ENCODE peak calls at places on chromosome 22, in four cellular contexts. G is astrocyte of the spinal cord, E is AG04450, C is psoas muscle. M is an unnamed sample.

GRCh38 chr22:50730941-50731661 is 6.9 kb upstream of the ACR start:
- DNase-seq in G (no peak), C (peak), E (no peak), M (no peak)

GRCh38 chr22:46323126-46323525 is 12.4 kb upstream of the TRMU start:
- DNase-seq in C (no peak), G (no peak), E (no peak), M (no peak)

GRCh38 chr22:46726066-46726985 is 11.7 kb downstream of the CERK start:
- DNase-seq in C (no peak), G (peak), E (no peak), M (no peak)

GRCh38 chr22:17562906-17563870 is at the start of gene SLC25A18:
- DNase-seq in G (no peak), C (peak), E (no peak), M (no peak)

GRCh38 chr22:48492371-48493320 is 1335.0 kb downstream of the BRD1 start:
- DNase-seq in C (peak), E (peak), G (peak), M (peak)

GRCh38 chr22:40397436-40397835 is 27.0 kb downstream of the SGSM3 start:
- DNase-seq in C (no peak), G (peak), E (no peak), M (no peak)

GRCh38 chr22:37739000-37739399 is 42.2 kb downstream of the TRIOBP start:
- DNase-seq in C (peak), G (no peak), E (peak), M (no peak)

GRCh38 chr22:32522237-32522636 is 47.6 kb downstream of the FBXO7 start:
- DNase-seq in E (no peak), C (no peak), G (no peak), M (no peak)

GRCh38 chr22:42924436-42924835 is 67.4 kb upstream of the ARFGAP3 start:
- DNase-seq in C (no peak), G (no peak), E (no peak), M (no peak)

GRCh38 chr22:37529652-37530345 is 10.6 kb upstream of the CARD10 start:
- DNase-seq in C (no peak), G (no peak), E (no peak), M (no peak)

GRCh38 chr22:50048066-50048765 is 9.9 kb downstream of the TTLL8 start:
- DNase-seq in E (no peak), C (no peak), G (no peak), M (no peak)

GRCh38 chr22:38353701-38354100 is 36.5 kb upstream of the CSNK1E start:
- DNase-seq in C (no peak), G (no peak), E (no peak), M (no peak)

GRCh38 chr22:35587447-35587870 is 29.7 kb downstream of the MB start:
- DNase-seq in G (no peak), C (peak), E (no peak), M (no peak)

GRCh38 chr22:34992672-34993071 is 73.3 kb upstream of the ISX start:
- DNase-seq in E (no peak), C (no peak), G (no peak), M (no peak)

GRCh38 chr22:21951931-21952465 is 650 bp downstream of the PPM1F start:
- DNase-seq in E (peak), G (peak), C (peak), M (no peak)

GRCh38 chr22:29126670-29127069 is 53.8 kb downstream of the KREMEN1 start:
- DNase-seq in G (no peak), E (no peak), C (no peak), M (no peak)

GRCh38 chr22:47351836-47352579 is 589.6 kb downstream of the TBC1D22A start:
- DNase-seq in E (no peak), C (no peak), G (no peak), M (no peak)

GRCh38 chr22:28394711-28395110 is 284.9 kb downstream of the TTC28 start:
- DNase-seq in C (no peak), G (no peak), E (no peak), M (no peak)

GRCh38 chr22:46287873-46288751 is 8.6 kb upstream of the GTSE1 start:
- DNase-seq in E (no peak), G (no peak), C (peak), M (no peak)

GRCh38 chr22:46350646-46351045 is 15.1 kb downstream of the TRMU start:
- DNase-seq in C (no peak), E (no peak), G (no peak), M (no peak)

GRCh38 chr22:17891427-17892167 is 117.3 kb upstream of the BID start:
- DNase-seq in C (peak), G (no peak), E (no peak), M (no peak)

GRCh38 chr22:39283312-39284141 is 35.9 kb downstream of the RPL3 start:
- DNase-seq in E (no peak), C (peak), G (no peak), M (no peak)

GRCh38 chr22:45848904-45849303 is 128.1 kb downstream of the WNT7B start:
- DNase-seq in C (no peak), G (no peak), E (no peak), M (no peak)

GRCh38 chr22:42950281-42950680 is 64.7 kb downstream of the PACSIN2 start:
- DNase-seq in C (no peak), G (no peak), E (no peak), M (no peak)

GRCh38 chr22:46068908-46069481 is 81.3 kb upstream of the PPARA start:
- DNase-seq in C (peak), G (peak), E (no peak), M (peak)

GRCh38 chr22:44361391-44362126 is 48.8 kb upstream of the SHISAL1 start:
- DNase-seq in G (no peak), C (peak), E (no peak), M (no peak)
- H3K4me3 ChIP-seq in G (no peak), C (no peak), E (no peak), M (no peak)

DNA sequence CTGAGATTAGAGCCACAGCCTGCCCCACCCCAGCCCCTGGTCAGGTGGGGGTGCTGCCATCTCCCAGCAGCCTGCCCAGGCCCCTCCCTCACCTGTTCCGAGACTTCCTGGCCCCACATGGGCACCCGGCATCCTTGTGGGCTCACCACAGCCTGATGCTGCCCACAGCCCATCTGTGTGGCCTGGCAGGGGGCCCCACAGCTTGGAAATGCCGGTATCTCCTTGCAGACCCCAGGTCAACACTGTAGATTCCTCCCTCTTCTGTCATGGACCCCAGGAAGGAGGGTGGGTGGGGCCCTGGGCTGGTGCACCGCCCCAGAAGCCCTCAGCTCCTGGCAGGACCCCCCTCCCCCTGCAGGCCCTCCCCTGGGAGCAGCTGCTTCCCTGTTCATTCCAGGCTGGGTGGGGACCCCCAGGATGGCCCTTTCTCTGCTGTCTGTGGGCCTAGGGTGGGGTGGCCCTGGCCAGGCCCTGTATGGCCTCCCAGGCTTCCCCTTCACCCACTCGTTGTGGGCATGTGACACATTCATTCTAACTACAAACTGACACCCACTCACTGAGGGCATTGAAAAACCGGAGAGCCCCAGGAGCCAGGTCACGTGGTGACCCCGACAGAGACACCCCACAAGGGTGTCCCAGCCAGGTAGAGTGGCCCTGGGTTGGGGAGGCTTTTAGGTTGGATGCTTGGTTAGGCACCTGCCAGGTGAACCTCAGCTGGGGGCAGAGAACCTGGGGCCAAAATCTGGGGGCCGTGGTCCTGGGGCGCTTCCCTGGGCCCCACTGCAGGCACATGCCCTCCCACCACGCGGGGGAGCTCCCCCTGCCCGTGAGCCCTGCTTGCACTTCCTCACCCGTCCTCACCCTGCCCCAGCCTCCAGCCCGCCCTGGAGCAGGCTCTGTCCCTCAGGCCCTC is 44.1 kb upstream of the CCDC188 start:
- DNase-seq in G (no peak), C (no peak), E (no peak), M (no peak)
- TF ChIP-seq CTCF in G (no peak), C (no peak), E (no peak), M (no peak)

DNA sequence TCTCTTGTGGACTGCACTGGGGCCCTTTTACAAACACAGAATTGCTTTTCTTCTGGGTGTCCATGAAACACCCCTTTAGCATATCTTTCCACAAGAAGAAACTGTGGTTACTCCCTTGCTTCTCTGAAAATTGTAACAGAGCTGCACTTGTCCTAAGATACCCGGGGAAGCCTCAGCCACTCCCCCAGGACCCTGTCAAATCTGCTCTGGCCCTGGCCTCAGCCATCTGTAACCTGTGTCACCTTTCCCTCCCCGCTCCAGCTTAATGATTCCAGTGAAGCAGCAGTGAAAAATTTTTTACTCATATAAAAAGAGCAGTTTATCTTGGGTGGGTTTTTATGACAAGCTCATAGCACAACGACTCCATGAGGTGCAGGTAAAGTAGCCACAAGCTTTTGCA is 3.4 kb upstream of the DUSP18 start:
- DNase-seq in C (no peak), E (no peak), G (no peak), M (no peak)
- H3K4me3 ChIP-seq in C (no peak), E (no peak), G (no peak), M (no peak)

GRCh38 chr22:23501708-23502107 is 78.4 kb downstream of the IGLL1 start:
- DNase-seq in C (peak), E (no peak), G (no peak), M (no peak)

GRCh38 chr22:23499845-23500500 is 80.1 kb downstream of the IGLL1 start:
- DNase-seq in C (peak), G (no peak), E (no peak), M (no peak)

GRCh38 chr22:23500508-23501208 is 79.4 kb downstream of the IGLL1 start:
- DNase-seq in C (peak), E (no peak), G (no peak), M (no peak)

GRCh38 chr22:23503142-23503541 is 76.9 kb downstream of the IGLL1 start:
- DNase-seq in C (peak), G (no peak), E (no peak), M (no peak)

GRCh38 chr22:23501244-23501643 is 78.8 kb downstream of the IGLL1 start:
- DNase-seq in C (no peak), G (no peak), E (no peak), M (no peak)
- TF ChIP-seq CTCF in C (no peak), G (no peak), E (no peak), M (no peak)